ENCODE peak calls at places on chromosomes 1 and 21, in ten cellular contexts. K, N, F, E, G, L, X, D, Z and A are unnamed samples. For H3K9me3 and H3K4me1, the result is how much of the 10 kb centered on the place peaks cover.

GRCh38 chr1:66048011-66048410 is 255.3 kb downstream of the PDE4B start:
- DNase-seq in K (no peak), N (peak), F (no peak), E (no peak), G (no peak), L (no peak), X (no peak), D (no peak), Z (no peak), A (peak)

GRCh38 chr21:41877901-41878830 is 978 bp downstream of the PRDM15 start:
- DNase-seq in K (no peak), N (peak), F (no peak), E (no peak), G (no peak), L (peak), X (no peak), D (peak), Z (no peak), A (peak)

GRCh38 chr1:175675017-175675416 is 68.4 kb downstream of the TNR start:
- DNase-seq in K (no peak), N (no peak), F (no peak), E (no peak), G (no peak), L (no peak), X (no peak), D (no peak), Z (no peak), A (no peak)

GRCh38 chr1:54763814-54764131 is 550 bp downstream of the PARS2 start:
- DNase-seq in K (no peak), N (no peak), F (no peak), E (no peak), G (no peak), L (no peak), X (no peak), D (no peak), Z (no peak), A (no peak)

GRCh38 chr1:54356680-54357147 is 49.5 kb downstream of the SSBP3 start:
- DNase-seq in K (no peak), N (no peak), F (no peak), E (no peak), G (no peak), L (no peak), X (no peak), D (no peak), Z (peak), A (no peak)

GRCh38 chr1:228062812-228063211 is 19.7 kb upstream of the ARF1 start:
- DNase-seq in K (no peak), N (no peak), F (no peak), E (no peak), G (peak), L (no peak), X (no peak), D (no peak), Z (no peak), A (no peak)

GRCh38 chr1:4005431-4005830 is 105.4 kb upstream of the C1orf174 start:
- DNase-seq in K (no peak), N (no peak), F (no peak), E (no peak), G (no peak), L (no peak), X (no peak), D (no peak), Z (no peak), A (no peak)

GRCh38 chr21:16117851-16118592 is 388.2 kb downstream of the USP25 start:
- DNase-seq in K (no peak), N (peak), F (no peak), E (no peak), G (no peak), L (peak), X (no peak), D (no peak), Z (no peak), A (no peak)

GRCh38 chr1:117758444-117759316 is 152.8 kb downstream of the TENT5C start:
- DNase-seq in K (peak), N (peak), F (peak), E (peak), G (peak), L (peak), X (peak), D (peak), Z (peak), A (peak)

GRCh38 chr1:219020386-219020785 is 153.3 kb upstream of the LYPLAL1 start:
- DNase-seq in K (no peak), N (no peak), F (no peak), E (no peak), G (no peak), L (no peak), X (no peak), D (no peak), Z (no peak), A (no peak)

GRCh38 chr1:27455166-27455811 is 34.7 kb downstream of the WASF2 start:
- DNase-seq in K (no peak), N (no peak), F (no peak), E (no peak), G (no peak), L (no peak), X (no peak), D (peak), Z (no peak), A (no peak)

GRCh38 chr1:84582802-84583587 is 8.8 kb upstream of the CTBS start:
- DNase-seq in K (no peak), N (no peak), F (no peak), E (no peak), G (no peak), L (peak), X (no peak), D (peak), Z (no peak), A (peak)

GRCh38 chr1:181092883-181093282 is 4.4 kb downstream of the IER5 start:
- DNase-seq in K (no peak), N (no peak), F (no peak), E (no peak), G (no peak), L (no peak), X (no peak), D (no peak), Z (no peak), A (no peak)

GRCh38 chr1:181094402-181094801 is 5.9 kb downstream of the IER5 start:
- DNase-seq in K (no peak), N (no peak), F (no peak), E (no peak), G (no peak), L (no peak), X (no peak), D (no peak), Z (no peak), A (no peak)

GRCh38 chr1:181095763-181096184 is 7.3 kb downstream of the IER5 start:
- DNase-seq in K (no peak), N (no peak), F (no peak), E (no peak), G (no peak), L (no peak), X (no peak), D (no peak), Z (no peak), A (no peak)

GRCh38 chr1:181095260-181095659 is 6.8 kb downstream of the IER5 start:
- DNase-seq in K (no peak), N (no peak), F (no peak), E (no peak), G (no peak), L (no peak), X (no peak), D (no peak), Z (no peak), A (no peak)

GRCh38 chr1:181094813-181095212 is 6.3 kb downstream of the IER5 start:
- DNase-seq in K (no peak), N (peak), F (no peak), E (no peak), G (no peak), L (peak), X (no peak), D (no peak), Z (no peak), A (peak)
- H3K9me3 ChIP-seq in K (under half), N (under half), F (under half), E (under half), G (under half), L (under half), X (under half), D (under half), Z (under half), A (under half)

DNA sequence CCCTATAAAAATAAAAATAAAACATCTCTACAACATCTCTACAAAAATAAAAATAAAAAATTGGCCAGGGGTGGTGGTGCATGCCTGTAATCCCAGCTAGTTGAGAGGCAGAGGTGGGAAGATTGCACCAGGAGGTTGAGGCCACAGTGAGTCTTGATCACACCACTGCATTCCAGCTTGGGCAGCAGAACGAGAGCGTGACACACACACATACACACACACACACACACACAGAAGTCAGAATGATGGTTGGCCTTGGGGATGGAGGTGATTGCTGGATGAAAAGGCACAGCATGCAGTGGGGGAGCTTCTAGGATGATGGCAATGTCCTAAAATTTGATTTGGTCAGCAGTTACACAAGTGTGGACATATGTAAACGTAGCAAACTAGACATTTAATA is 69.7 kb upstream of the SOD1 start:
- DNase-seq in K (no peak), N (no peak), F (no peak), E (no peak), G (no peak), L (no peak), X (no peak), D (no peak), Z (no peak), A (no peak)
- TF ChIP-seq CTCF in K (no peak), N (no peak), F (no peak), E (no peak), G (no peak), L (no peak), X (no peak), D (no peak), Z (no peak), A (no peak)

GRCh38 chr1:51559501-51559900 is 40.4 kb upstream of the EPS15 start:
- DNase-seq in K (no peak), N (no peak), F (no peak), E (no peak), G (no peak), L (no peak), X (no peak), D (no peak), Z (no peak), A (no peak)

GRCh38 chr1:51558375-51558924 is 39.4 kb upstream of the EPS15 start:
- DNase-seq in K (no peak), N (peak), F (no peak), E (no peak), G (no peak), L (peak), X (no peak), D (no peak), Z (no peak), A (no peak)

GRCh38 chr1:51559064-51559500 is 40.0 kb upstream of the EPS15 start:
- DNase-seq in K (no peak), N (no peak), F (no peak), E (no peak), G (no peak), L (no peak), X (no peak), D (no peak), Z (no peak), A (no peak)

GRCh38 chr1:51555866-51556619 is 37.0 kb upstream of the EPS15 start:
- DNase-seq in K (no peak), N (peak), F (no peak), E (no peak), G (no peak), L (peak), X (no peak), D (no peak), Z (no peak), A (no peak)

GRCh38 chr1:51557168-51557567 is 38.1 kb upstream of the EPS15 start:
- DNase-seq in K (no peak), N (no peak), F (no peak), E (no peak), G (no peak), L (no peak), X (no peak), D (no peak), Z (no peak), A (no peak)
- H3K4me1 ChIP-seq in K (under half), N (under half), F (under half), E (under half), G (under half), L (under half), X (under half), D (under half), Z (under half), A (under half)

GRCh38 chr1:243821177-243821680 is 28.8 kb downstream of the AKT3 start:
- DNase-seq in K (no peak), N (no peak), F (no peak), E (no peak), G (no peak), L (no peak), X (no peak), D (no peak), Z (no peak), A (no peak)
- H3K9me3 ChIP-seq in K (under half), N (under half), F (under half), E (under half), G (under half), L (under half), X (under half), D (under half), Z (under half), A (under half)

GRCh38 chr1:173714759-173715537 is at the start of gene KLHL20:
- DNase-seq in K (peak), N (peak), F (peak), E (peak), G (peak), L (peak), X (peak), D (peak), Z (peak), A (peak)
- TF ChIP-seq CTCF in K (peak), N (peak), F (no peak), E (no peak), G (no peak), L (peak), X (no peak), D (no peak), Z (no peak), A (no peak)